ENCODE peak calls at places on chromosomes 2 and 18, in five cellular contexts. R is mesendoderm; T is right lobe of liver; I is CD4-positive, alpha-beta memory T cell; U is PC-3. O is an unnamed sample. For H3K4me1, the result is how much of the 10 kb centered on the place peaks cover.

GRCh38 chr2:109330056-109330455 is 201.1 kb downstream of the SH3RF3 start:
- DNase-seq in U (peak), T (no peak), R (no peak), I (no peak), O (no peak)

GRCh38 chr2:146147448-146148012 is 1627.6 kb upstream of the ZEB2 start:
- DNase-seq in U (peak), I (no peak), R (peak), T (no peak), O (no peak)

GRCh38 chr2:238133499-238134392 is 4.7 kb upstream of the KLHL30 start:
- DNase-seq in U (peak), I (no peak), T (peak), R (no peak), O (no peak)

GRCh38 chr2:127709336-127709735 is 8.0 kb downstream of the SFT2D3 start:
- DNase-seq in U (no peak), T (no peak), R (no peak), I (no peak), O (no peak)

GRCh38 chr2:172447811-172448493 is 20.6 kb downstream of the ITGA6 start:
- DNase-seq in T (no peak), I (no peak), U (peak), R (no peak), O (peak)

GRCh38 chr2:20430461-20431302 is 16.2 kb upstream of the RHOB start:
- DNase-seq in I (no peak), T (no peak), R (no peak), U (peak), O (peak)

GRCh38 chr2:215833531-215834162 is 179.7 kb downstream of the MREG start:
- DNase-seq in I (no peak), T (no peak), U (peak), R (peak), O (peak)

GRCh38 chr2:236700703-236701102 is 131.1 kb downstream of the ACKR3 start:
- DNase-seq in T (no peak), U (no peak), R (no peak), I (no peak), O (no peak)

DNA sequence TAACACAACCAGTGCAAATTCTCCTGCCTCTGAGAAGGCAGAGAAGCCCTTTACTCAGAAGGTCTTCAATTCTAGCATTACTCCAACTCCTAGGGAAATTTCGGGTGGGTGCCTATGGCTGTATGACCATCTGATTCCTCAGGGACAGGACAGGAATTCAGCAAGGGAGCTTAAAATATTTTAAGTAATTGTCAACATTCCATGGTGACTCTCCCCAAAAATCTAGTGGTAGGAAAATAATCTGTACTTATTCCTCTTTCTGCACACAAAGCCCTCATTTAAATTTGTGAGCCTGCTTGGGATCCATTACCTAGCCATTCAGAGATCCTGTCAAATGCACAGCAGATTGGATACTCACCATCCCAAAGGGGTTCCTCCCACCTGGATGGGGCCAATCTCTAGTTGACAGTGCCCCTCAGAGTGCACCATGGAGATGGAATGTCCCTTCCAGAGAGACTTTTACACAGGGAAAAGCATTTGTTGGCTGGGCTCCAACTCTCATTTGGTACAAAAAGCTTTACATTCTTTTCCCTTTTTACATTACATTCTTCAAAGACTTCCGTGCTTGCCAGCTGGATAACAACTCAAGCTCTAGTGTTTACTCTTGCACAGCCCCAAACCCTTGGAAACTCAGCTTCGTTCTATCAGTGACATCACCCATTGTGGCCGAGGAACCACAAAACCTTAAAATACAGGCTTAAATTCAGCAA is 3.1 kb upstream of the TMEM150A start:
- DNase-seq in R (no peak), T (no peak), I (no peak), U (no peak), O (no peak)
- H3K4me3 ChIP-seq in R (no peak), T (no peak), I (no peak), U (no peak), O (no peak)

GRCh38 chr2:162932416-162932815 is 93.8 kb upstream of the KCNH7 start:
- DNase-seq in I (no peak), U (no peak), R (no peak), T (no peak), O (no peak)
- H3K4me1 ChIP-seq in I (under half), U (under half), R (under half), T (under half), O (under half)

GRCh38 chr2:206443735-206444527 is 599 bp downstream of the ADAM23 start:
- DNase-seq in T (peak), R (peak), I (peak), U (peak), O (peak)
- H3K4me3 ChIP-seq in T (no peak), R (peak), I (peak), U (peak), O (peak)

GRCh38 chr2:174145827-174146226 is 102.5 kb downstream of the OLA1 start:
- DNase-seq in R (peak), T (no peak), I (no peak), U (peak), O (no peak)

GRCh38 chr2:174153757-174154680 is 94.3 kb downstream of the OLA1 start:
- DNase-seq in R (no peak), U (no peak), T (no peak), I (no peak), O (peak)

GRCh38 chr2:174149530-174149929 is 98.8 kb downstream of the OLA1 start:
- DNase-seq in R (no peak), U (no peak), T (no peak), I (no peak), O (no peak)

GRCh38 chr2:174148833-174149232 is 99.5 kb downstream of the OLA1 start:
- DNase-seq in I (no peak), T (no peak), U (no peak), R (no peak), O (no peak)
- H3K4me1 ChIP-seq in I (under half), T (under half), U (under half), R (under half), O (under half)

DNA sequence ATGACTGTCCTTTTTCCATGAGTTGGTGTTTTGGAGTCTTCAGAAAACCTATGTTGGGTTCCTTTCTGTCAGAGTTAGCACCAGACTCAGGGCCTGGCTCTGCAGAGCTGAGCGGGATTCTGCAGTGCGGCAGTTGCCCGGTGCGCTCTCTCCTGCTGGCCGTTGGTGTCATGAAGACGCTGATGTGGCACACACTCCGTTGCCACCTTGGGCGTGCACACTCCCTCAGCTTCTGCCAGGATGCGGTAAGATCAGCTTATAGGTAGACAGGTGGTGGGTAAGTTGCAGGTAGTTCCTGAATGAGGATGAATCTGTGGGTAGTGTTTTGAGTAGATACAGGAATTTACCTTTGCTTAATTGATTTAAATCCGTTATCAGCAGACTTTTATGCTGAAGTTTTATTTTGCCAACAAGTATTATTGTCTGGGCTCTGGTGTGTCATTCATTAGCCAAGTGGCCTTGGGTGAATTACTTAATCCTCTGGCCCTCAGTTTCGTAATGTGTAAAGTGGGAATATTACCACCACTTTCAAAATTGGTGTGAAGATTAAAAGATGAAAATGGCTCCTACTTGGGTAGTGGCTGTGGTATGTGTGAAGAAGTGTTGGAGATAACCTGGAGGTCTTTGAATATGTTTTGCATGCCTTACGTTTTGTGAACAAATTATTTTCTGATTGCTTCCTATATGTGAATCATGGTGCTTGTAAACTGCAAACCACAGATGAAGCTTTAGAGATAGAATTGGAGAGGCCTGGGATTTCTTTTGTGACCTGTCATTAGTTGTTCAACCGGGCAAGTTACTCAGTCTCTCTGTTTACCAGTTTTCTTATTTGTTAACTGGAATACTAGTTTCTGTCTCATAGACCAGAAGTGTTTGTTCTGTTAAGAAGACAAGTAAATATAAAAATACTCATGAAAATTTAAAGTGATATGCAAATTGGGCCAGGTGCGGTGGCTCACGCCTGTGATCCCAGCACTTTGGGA is 27.0 kb downstream of the DGKD start:
- DNase-seq in I (no peak), U (peak), T (no peak), R (no peak), O (peak)
- H3K4me3 ChIP-seq in I (no peak), U (no peak), T (no peak), R (no peak), O (no peak)

GRCh38 chr2:217593732-217594131 is 409.1 kb downstream of the TNS1 start:
- DNase-seq in I (no peak), T (no peak), R (peak), U (no peak), O (no peak)
- H3K4me1 ChIP-seq in I (under half), T (under half), R (under half), U (under half), O (under half)

GRCh38 chr18:50192903-50193795 is 1.8 kb downstream of the MYO5B start:
- DNase-seq in T (no peak), I (no peak), R (no peak), U (peak), O (peak)
- H3K4me3 ChIP-seq in T (peak), I (no peak), R (no peak), U (peak), O (peak)

GRCh38 chr2:96493072-96493471 is 12.1 kb downstream of the NEURL3 start:
- DNase-seq in I (no peak), R (peak), U (peak), T (no peak), O (peak)

GRCh38 chr2:96489261-96489660 is 15.9 kb downstream of the NEURL3 start:
- DNase-seq in I (no peak), T (no peak), R (no peak), U (no peak), O (no peak)

GRCh38 chr2:96494188-96494587 is 11.0 kb downstream of the NEURL3 start:
- DNase-seq in U (no peak), I (no peak), T (no peak), R (no peak), O (no peak)

GRCh38 chr2:96489673-96490072 is 15.5 kb downstream of the NEURL3 start:
- DNase-seq in U (no peak), R (no peak), T (no peak), I (no peak), O (no peak)

DNA sequence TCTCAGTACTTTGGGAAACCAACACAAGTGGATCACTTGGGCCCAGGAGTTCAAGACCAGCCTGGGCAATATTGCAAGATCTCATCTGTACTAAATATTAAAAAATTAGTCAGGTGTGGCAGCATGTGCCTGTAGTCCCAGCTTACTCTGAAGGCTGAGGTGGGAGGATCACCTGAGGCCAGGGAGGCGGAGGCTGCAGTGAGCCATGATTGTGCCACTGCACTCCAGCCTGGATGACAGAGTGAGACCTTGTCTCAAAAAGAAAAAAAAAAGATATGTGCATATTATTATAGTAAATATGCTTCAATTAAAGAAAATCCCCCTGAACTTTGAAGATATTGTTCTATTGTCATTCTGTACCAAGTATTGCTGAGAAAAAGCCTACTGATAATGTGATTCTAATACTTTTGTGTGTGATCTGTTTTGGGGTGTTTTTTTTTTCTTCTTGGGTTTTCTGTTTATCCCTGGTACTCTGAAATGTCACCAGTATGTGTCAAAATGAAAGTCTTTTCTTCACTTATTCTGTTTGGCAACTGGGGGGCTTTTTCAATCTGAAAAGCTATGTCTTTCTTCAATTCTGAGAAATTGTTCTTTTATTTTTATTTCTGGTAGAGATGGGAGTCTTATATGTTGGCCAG is 13.2 kb downstream of the NEURL3 start:
- DNase-seq in R (no peak), U (no peak), T (no peak), I (no peak), O (no peak)
- H3K4me1 ChIP-seq in R (under half), U (under half), T (under half), I (under half), O (under half)

O was measured in mammary epithelial cell.